ENCODE peak calls at places on chromosomes 13 and 19, in eight cellular contexts. One of them, this sample, is unnamed.
A peak's percentile ranks its signal among the peaks of the same experiment; 100 is the strongest.

GRCh38 chr13:60282708-60283107 is 114.3 kb upstream of the TDRD3 start:
- DNase-seq in gastrocnemius medialis: no peak
- DNase-seq in GM23338: no peak
- DNase-seq in fibroblast of villous mesenchyme: no peak
- DNase-seq in left ventricle myocardium inferior: no peak
- DNase-seq in endodermal cell: no peak
- DNase-seq in AG10803: no peak
- DNase-seq in sigmoid colon: no peak
- DNase-seq in this sample: no peak

GRCh38 chr19:32373614-32374295 is 28.3 kb downstream of the ZNF507 start:
- DNase-seq in gastrocnemius medialis: peak; percentile 70
- DNase-seq in GM23338: no peak
- DNase-seq in fibroblast of villous mesenchyme: peak; percentile 99
- DNase-seq in left ventricle myocardium inferior: no peak
- DNase-seq in endodermal cell: no peak
- DNase-seq in AG10803: peak; percentile 96
- DNase-seq in sigmoid colon: no peak
- DNase-seq in this sample: no peak

GRCh38 chr13:20831933-20832332 is 58.2 kb upstream of the EEF1AKMT1 start:
- DNase-seq in gastrocnemius medialis: no peak
- DNase-seq in GM23338: no peak
- DNase-seq in fibroblast of villous mesenchyme: no peak
- DNase-seq in left ventricle myocardium inferior: no peak
- DNase-seq in endodermal cell: no peak
- DNase-seq in AG10803: no peak
- DNase-seq in sigmoid colon: no peak
- DNase-seq in this sample: no peak

GRCh38 chr19:48418317-48419064 is 25.0 kb downstream of the GRIN2D start:
- DNase-seq in gastrocnemius medialis: no peak
- DNase-seq in GM23338: peak; percentile 60
- DNase-seq in fibroblast of villous mesenchyme: peak; percentile 23
- DNase-seq in left ventricle myocardium inferior: no peak
- DNase-seq in endodermal cell: peak; percentile 58
- DNase-seq in AG10803: peak; percentile 49
- DNase-seq in sigmoid colon: no peak
- DNase-seq in this sample: peak; percentile 41

GRCh38 chr19:15087182-15087581 is 5.2 kb downstream of the OR1I1 start:
- DNase-seq in gastrocnemius medialis: no peak
- DNase-seq in GM23338: no peak
- DNase-seq in fibroblast of villous mesenchyme: no peak
- DNase-seq in left ventricle myocardium inferior: no peak
- DNase-seq in endodermal cell: no peak
- DNase-seq in AG10803: no peak
- DNase-seq in sigmoid colon: peak; percentile 57
- DNase-seq in this sample: no peak

GRCh38 chr13:27182844-27183497 is 11.4 kb upstream of the USP12 start:
- DNase-seq in gastrocnemius medialis: peak; percentile 61
- DNase-seq in GM23338: no peak
- DNase-seq in fibroblast of villous mesenchyme: peak; percentile 77
- DNase-seq in left ventricle myocardium inferior: peak; percentile 58
- DNase-seq in endodermal cell: no peak
- DNase-seq in AG10803: peak; percentile 80
- DNase-seq in sigmoid colon: peak; percentile 71
- DNase-seq in this sample: no peak

GRCh38 chr19:7602935-7603497 is 7.4 kb downstream of the CAMSAP3 start:
- DNase-seq in gastrocnemius medialis: no peak
- DNase-seq in GM23338: no peak
- DNase-seq in fibroblast of villous mesenchyme: peak; percentile 15
- DNase-seq in left ventricle myocardium inferior: no peak
- DNase-seq in endodermal cell: no peak
- DNase-seq in AG10803: no peak
- DNase-seq in sigmoid colon: no peak
- DNase-seq in this sample: no peak

GRCh38 chr13:27450921-27451461 is 627 bp upstream of the MTIF3 start:
- DNase-seq in gastrocnemius medialis: peak; percentile 28
- DNase-seq in GM23338: peak; percentile 64
- DNase-seq in fibroblast of villous mesenchyme: peak; percentile 66
- DNase-seq in left ventricle myocardium inferior: peak; percentile 42
- DNase-seq in endodermal cell: peak; percentile 78
- DNase-seq in AG10803: peak; percentile 52
- DNase-seq in sigmoid colon: peak; percentile 73
- DNase-seq in this sample: no peak

GRCh38 chr13:80276371-80277289 is 64.3 kb downstream of the SPRY2 start:
- DNase-seq in gastrocnemius medialis: no peak
- DNase-seq in GM23338: peak; percentile 53
- DNase-seq in fibroblast of villous mesenchyme: peak; percentile 7
- DNase-seq in left ventricle myocardium inferior: no peak
- DNase-seq in endodermal cell: no peak
- DNase-seq in AG10803: no peak
- DNase-seq in sigmoid colon: no peak
- DNase-seq in this sample: no peak

GRCh38 chr13:35455022-35455421 is 21.5 kb downstream of the MAB21L1 start:
- DNase-seq in gastrocnemius medialis: no peak
- DNase-seq in GM23338: no peak
- DNase-seq in fibroblast of villous mesenchyme: no peak
- DNase-seq in left ventricle myocardium inferior: no peak
- DNase-seq in endodermal cell: no peak
- DNase-seq in AG10803: no peak
- DNase-seq in sigmoid colon: no peak
- DNase-seq in this sample: no peak

GRCh38 chr19:53942001-53942786 is 20.5 kb upstream of the CACNG8 start:
- DNase-seq in gastrocnemius medialis: no peak
- DNase-seq in GM23338: peak; percentile 99
- DNase-seq in fibroblast of villous mesenchyme: peak; percentile 13
- DNase-seq in left ventricle myocardium inferior: no peak
- DNase-seq in endodermal cell: peak; percentile 99
- DNase-seq in AG10803: no peak
- DNase-seq in sigmoid colon: no peak
- DNase-seq in this sample: peak; percentile 97

GRCh38 chr19:28456708-28457320 is 756.1 kb downstream of the UQCRFS1 start:
- DNase-seq in gastrocnemius medialis: no peak
- DNase-seq in GM23338: no peak
- DNase-seq in fibroblast of villous mesenchyme: no peak
- DNase-seq in left ventricle myocardium inferior: no peak
- DNase-seq in endodermal cell: no peak
- DNase-seq in AG10803: no peak
- DNase-seq in sigmoid colon: no peak
- DNase-seq in this sample: no peak

GRCh38 chr13:49935171-49936084 is 712 bp downstream of the SPRYD7 start:
- DNase-seq in gastrocnemius medialis: peak; percentile 31
- DNase-seq in GM23338: peak; percentile 68
- DNase-seq in fibroblast of villous mesenchyme: peak; percentile 65
- DNase-seq in left ventricle myocardium inferior: peak; percentile 36
- DNase-seq in endodermal cell: peak; percentile 85
- DNase-seq in AG10803: peak; percentile 61
- DNase-seq in sigmoid colon: peak; percentile 71
- DNase-seq in this sample: peak; percentile 66

GRCh38 chr19:1243768-1244692 is 2.5 kb downstream of the ATP5F1D start:
- DNase-seq in gastrocnemius medialis: peak; percentile 96
- DNase-seq in GM23338: peak; percentile 88
- DNase-seq in fibroblast of villous mesenchyme: peak; percentile 85
- DNase-seq in left ventricle myocardium inferior: peak; percentile 87
- DNase-seq in endodermal cell: peak; percentile 95
- DNase-seq in AG10803: peak; percentile 82
- DNase-seq in sigmoid colon: peak; percentile 96
- DNase-seq in this sample: peak; percentile 90

GRCh38 chr13:39273953-39274352 is 235.7 kb downstream of the NHLRC3 start:
- DNase-seq in gastrocnemius medialis: no peak
- DNase-seq in GM23338: peak; percentile 55
- DNase-seq in fibroblast of villous mesenchyme: peak; percentile 11
- DNase-seq in left ventricle myocardium inferior: no peak
- DNase-seq in endodermal cell: peak; percentile 67
- DNase-seq in AG10803: peak; percentile 11
- DNase-seq in sigmoid colon: no peak
- DNase-seq in this sample: peak; percentile 38

GRCh38 chr13:46728777-46729176 is 68.2 kb downstream of the ESD start:
- DNase-seq in gastrocnemius medialis: no peak
- DNase-seq in GM23338: peak; percentile 78
- DNase-seq in fibroblast of villous mesenchyme: no peak
- DNase-seq in left ventricle myocardium inferior: no peak
- DNase-seq in endodermal cell: peak; percentile 59
- DNase-seq in AG10803: no peak
- DNase-seq in sigmoid colon: no peak
- DNase-seq in this sample: no peak

GRCh38 chr13:97810152-97810551 is 143.3 kb upstream of the IPO5 start:
- DNase-seq in gastrocnemius medialis: no peak
- DNase-seq in GM23338: peak; percentile 34
- DNase-seq in fibroblast of villous mesenchyme: peak; percentile 13
- DNase-seq in left ventricle myocardium inferior: no peak
- DNase-seq in endodermal cell: no peak
- DNase-seq in AG10803: peak; percentile 3
- DNase-seq in sigmoid colon: no peak
- DNase-seq in this sample: no peak

GRCh38 chr19:45345506-45345860 is 4.9 kb downstream of the KLC3 start:
- DNase-seq in gastrocnemius medialis: no peak
- DNase-seq in GM23338: no peak
- DNase-seq in fibroblast of villous mesenchyme: no peak
- DNase-seq in left ventricle myocardium inferior: no peak
- DNase-seq in endodermal cell: no peak
- DNase-seq in AG10803: no peak
- DNase-seq in sigmoid colon: no peak
- DNase-seq in this sample: no peak

GRCh38 chr13:111966969-111967368 is 100.0 kb upstream of the SOX1 start:
- DNase-seq in gastrocnemius medialis: no peak
- DNase-seq in GM23338: no peak
- DNase-seq in fibroblast of villous mesenchyme: no peak
- DNase-seq in left ventricle myocardium inferior: no peak
- DNase-seq in endodermal cell: no peak
- DNase-seq in AG10803: no peak
- DNase-seq in sigmoid colon: peak; percentile 37
- DNase-seq in this sample: no peak

DNA sequence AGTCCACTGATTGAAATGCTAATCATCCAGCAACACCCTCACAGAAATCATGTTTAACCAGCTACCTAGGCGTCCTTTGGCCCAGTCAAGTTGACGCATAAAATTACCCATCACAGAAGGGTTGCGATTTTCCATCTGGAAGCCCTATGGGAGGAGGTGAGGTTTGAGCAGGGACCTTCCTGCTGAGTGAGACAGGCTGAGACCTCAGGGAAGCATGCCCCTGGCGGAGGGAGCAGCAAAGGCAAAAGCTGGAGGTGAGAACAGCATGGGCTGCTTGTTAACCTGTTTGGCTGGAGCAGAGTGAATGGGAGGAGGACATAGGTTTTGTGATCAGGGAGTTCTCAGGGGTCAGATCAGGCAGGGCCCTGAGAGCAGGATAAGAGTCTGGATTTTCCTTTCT is 7.3 kb downstream of the TTC9B start:
- DNase-seq in gastrocnemius medialis: no peak
- DNase-seq in GM23338: peak; percentile 62
- DNase-seq in fibroblast of villous mesenchyme: no peak
- DNase-seq in left ventricle myocardium inferior: no peak
- DNase-seq in endodermal cell: peak; percentile 74
- DNase-seq in AG10803: no peak
- DNase-seq in sigmoid colon: no peak
- DNase-seq in this sample: peak; percentile 57
- TF ChIP-seq CTCF in gastrocnemius medialis: no peak
- TF ChIP-seq CTCF in GM23338: peak; percentile 25
- TF ChIP-seq CTCF in fibroblast of villous mesenchyme: no peak
- TF ChIP-seq CTCF in left ventricle myocardium inferior: no peak
- TF ChIP-seq CTCF in endodermal cell: peak; percentile 57
- TF ChIP-seq CTCF in AG10803: no peak
- TF ChIP-seq CTCF in sigmoid colon: no peak
- TF ChIP-seq CTCF in this sample: peak; percentile 55

DNA sequence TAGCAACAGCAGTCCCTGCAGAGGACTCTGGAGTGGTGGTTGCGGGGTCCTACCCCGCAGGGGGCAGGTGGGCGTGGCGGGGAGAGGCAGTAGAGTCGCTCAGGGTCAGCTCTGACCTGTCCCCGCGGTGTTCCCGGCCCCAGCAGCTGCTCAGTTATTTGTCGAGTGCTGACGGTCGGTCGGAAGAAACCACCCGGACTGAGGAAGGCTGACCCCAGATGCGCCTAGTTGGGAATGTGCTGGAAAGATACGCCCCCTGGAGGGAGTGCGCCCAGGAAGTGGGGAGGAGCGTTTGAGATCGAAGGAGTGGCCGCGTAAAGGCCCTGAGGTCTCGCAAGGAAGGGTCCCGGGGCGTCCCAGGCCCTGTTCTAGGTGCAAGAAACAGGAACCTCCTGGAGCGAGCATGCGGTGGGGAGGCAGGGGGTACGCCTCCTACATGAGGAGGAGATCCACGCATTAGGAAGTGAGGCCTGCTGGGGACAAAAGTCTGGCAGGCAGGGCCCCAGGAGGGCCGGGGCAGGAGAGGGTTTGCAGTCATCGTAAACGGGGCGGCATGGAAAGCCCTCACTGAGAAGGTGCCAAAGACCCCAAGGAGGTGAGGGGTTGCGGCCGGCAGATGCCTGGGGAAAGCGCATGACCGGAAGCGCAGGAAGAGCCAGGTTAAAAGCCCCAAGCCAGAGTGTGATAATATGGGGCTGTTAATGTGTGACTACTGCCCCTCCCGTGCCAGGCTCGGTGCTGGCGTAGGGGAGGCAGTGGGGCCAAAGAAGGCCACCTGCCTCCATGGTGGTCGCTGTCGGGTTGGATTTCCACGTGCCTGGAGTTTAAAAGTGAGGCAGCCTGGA is 9.1 kb downstream of the CCDC8 start:
- DNase-seq in gastrocnemius medialis: no peak
- DNase-seq in GM23338: peak; percentile 70
- DNase-seq in fibroblast of villous mesenchyme: peak; percentile 71
- DNase-seq in left ventricle myocardium inferior: peak; percentile 64
- DNase-seq in endodermal cell: peak; percentile 90
- DNase-seq in AG10803: peak; percentile 48
- DNase-seq in sigmoid colon: peak; percentile 82
- DNase-seq in this sample: peak; percentile 83
- TF ChIP-seq CTCF in gastrocnemius medialis: no peak
- TF ChIP-seq CTCF in GM23338: no peak
- TF ChIP-seq CTCF in fibroblast of villous mesenchyme: no peak
- TF ChIP-seq CTCF in left ventricle myocardium inferior: peak; percentile 39
- TF ChIP-seq CTCF in endodermal cell: peak; percentile 52
- TF ChIP-seq CTCF in AG10803: peak; percentile 49
- TF ChIP-seq CTCF in sigmoid colon: no peak
- TF ChIP-seq CTCF in this sample: no peak

DNA sequence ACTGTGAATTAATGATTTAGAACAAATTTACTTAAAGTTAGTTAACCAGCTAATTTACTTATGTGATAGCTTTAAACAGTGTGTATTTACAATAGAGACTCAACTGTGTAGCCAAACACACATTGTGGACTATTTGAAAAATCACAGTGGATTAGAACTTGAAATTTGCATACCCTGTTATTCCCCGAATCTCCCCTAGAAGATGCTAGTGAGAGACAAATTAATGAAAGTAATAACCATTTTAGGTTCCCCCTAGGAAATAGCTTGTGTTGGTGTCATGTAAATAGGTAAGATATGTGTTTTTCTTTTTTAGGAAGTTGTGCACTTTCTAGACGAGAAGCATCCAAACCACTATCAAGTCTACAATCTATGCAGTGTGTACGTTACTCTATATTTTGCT is 98.5 kb downstream of the C1QTNF9 start:
- DNase-seq in gastrocnemius medialis: no peak
- DNase-seq in GM23338: peak; percentile 2
- DNase-seq in fibroblast of villous mesenchyme: no peak
- DNase-seq in left ventricle myocardium inferior: no peak
- DNase-seq in endodermal cell: no peak
- DNase-seq in AG10803: no peak
- DNase-seq in sigmoid colon: no peak
- DNase-seq in this sample: no peak
- TF ChIP-seq CTCF in gastrocnemius medialis: no peak
- TF ChIP-seq CTCF in GM23338: no peak
- TF ChIP-seq CTCF in fibroblast of villous mesenchyme: peak; percentile 22
- TF ChIP-seq CTCF in left ventricle myocardium inferior: no peak
- TF ChIP-seq CTCF in endodermal cell: peak; percentile 58
- TF ChIP-seq CTCF in AG10803: no peak
- TF ChIP-seq CTCF in sigmoid colon: no peak
- TF ChIP-seq CTCF in this sample: peak; percentile 48

GRCh38 chr13:30375436-30375835 is 46.9 kb upstream of the UBE2L5 start:
- DNase-seq in gastrocnemius medialis: no peak
- DNase-seq in GM23338: no peak
- DNase-seq in fibroblast of villous mesenchyme: no peak
- DNase-seq in left ventricle myocardium inferior: no peak
- DNase-seq in endodermal cell: no peak
- DNase-seq in AG10803: no peak
- DNase-seq in sigmoid colon: no peak
- DNase-seq in this sample: no peak
- TF ChIP-seq CTCF in gastrocnemius medialis: no peak
- TF ChIP-seq CTCF in GM23338: no peak
- TF ChIP-seq CTCF in fibroblast of villous mesenchyme: no peak
- TF ChIP-seq CTCF in left ventricle myocardium inferior: no peak
- TF ChIP-seq CTCF in endodermal cell: no peak
- TF ChIP-seq CTCF in AG10803: no peak
- TF ChIP-seq CTCF in sigmoid colon: no peak
- TF ChIP-seq CTCF in this sample: no peak

This sample was measured in H9.